ENCODE peak calls at places on chromosomes 1 and 21, in four cellular contexts. E, Z, C and N are unnamed samples.

GRCh38 chr21:39845581-39846130 is 21.6 kb upstream of the PCP4 start:
- DNase-seq in E (no peak), C (no peak), Z (no peak), N (no peak)

GRCh38 chr1:109235137-109235536 is 14.2 kb upstream of the CELSR2 start:
- DNase-seq in E (no peak), Z (no peak), C (no peak), N (no peak)

GRCh38 chr1:172278478-172278877 is 142.0 kb upstream of the C1orf105 start:
- DNase-seq in C (no peak), E (no peak), Z (peak), N (peak)

GRCh38 chr21:42614811-42615342 is 38.5 kb upstream of the PDE9A start:
- DNase-seq in C (no peak), Z (no peak), E (no peak), N (peak)

GRCh38 chr1:116919802-116920201 is 10.1 kb downstream of the PTGFRN start:
- DNase-seq in E (no peak), Z (no peak), C (no peak), N (peak)

GRCh38 chr1:2194319-2194897 is at the start of gene FAAP20:
- DNase-seq in Z (peak), C (no peak), E (peak), N (peak)

GRCh38 chr1:30446508-30446907 is 276.9 kb downstream of the MATN1 start:
- DNase-seq in Z (no peak), E (no peak), C (no peak), N (no peak)

GRCh38 chr1:25787477-25788043 is 12.4 kb upstream of the SELENON start:
- DNase-seq in E (no peak), C (no peak), Z (no peak), N (no peak)

GRCh38 chr1:6117064-6117463 is 63.1 kb downstream of the CHD5 start:
- DNase-seq in E (no peak), C (no peak), Z (no peak), N (no peak)

GRCh38 chr1:219398815-219399396 is 214.0 kb downstream of the ZC3H11B start:
- DNase-seq in C (no peak), E (no peak), Z (no peak), N (no peak)

GRCh38 chr1:47444578-47445465 is 7.0 kb downstream of the FOXD2 start:
- DNase-seq in E (peak), Z (no peak), C (no peak), N (no peak)

GRCh38 chr1:88985033-88985432 is 7.4 kb downstream of the KYAT3 start:
- DNase-seq in E (no peak), Z (peak), C (peak), N (peak)

GRCh38 chr1:228073061-228073869 is 9.2 kb upstream of the ARF1 start:
- DNase-seq in C (no peak), E (no peak), Z (no peak), N (no peak)

GRCh38 chr21:15837603-15838002 is 107.8 kb downstream of the USP25 start:
- DNase-seq in Z (peak), E (no peak), C (no peak), N (peak)

GRCh38 chr21:23217597-23217996 is 2219.4 kb downstream of the NCAM2 start:
- DNase-seq in C (no peak), E (no peak), Z (no peak), N (peak)

GRCh38 chr1:167899253-167899681 is 14.7 kb downstream of the ADCY10 start:
- DNase-seq in C (no peak), E (no peak), Z (peak), N (peak)

GRCh38 chr1:84506729-84507453 is 510 bp upstream of the GNG5 start:
- DNase-seq in Z (no peak), E (no peak), C (no peak), N (no peak)

GRCh38 chr1:84502892-84503291 is 3.3 kb upstream of the SPATA1 start:
- DNase-seq in C (no peak), E (no peak), Z (no peak), N (no peak)

GRCh38 chr1:84506002-84506728 is at the start of the genes GNG5 and SPATA1:
- DNase-seq in Z (peak), E (peak), C (peak), N (peak)

GRCh38 chr1:84505167-84506001 is 802 bp upstream of the SPATA1 start:
- DNase-seq in C (no peak), E (no peak), Z (no peak), N (peak)

DNA sequence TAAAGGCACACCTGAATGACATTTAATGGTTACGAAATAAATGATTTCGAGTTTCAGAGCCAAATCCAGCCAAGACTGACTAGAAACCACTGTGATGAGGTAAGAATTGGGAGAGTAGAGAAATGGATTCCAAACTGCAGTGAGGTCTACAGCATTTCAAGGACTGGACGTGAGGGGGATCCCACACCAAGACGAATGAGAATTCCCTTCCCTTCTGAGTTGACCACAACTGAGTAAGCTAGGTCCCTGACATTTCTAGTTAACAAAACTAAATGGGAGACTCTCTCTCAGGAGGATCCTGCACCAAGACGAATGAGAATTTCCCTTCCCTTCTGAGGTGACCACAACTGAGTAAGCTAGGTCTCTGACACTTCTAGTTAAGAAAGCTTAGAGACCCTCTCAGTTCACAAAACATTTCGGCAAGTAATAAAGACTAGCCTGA is 1.6 kb upstream of the SPATA1 start:
- DNase-seq in E (no peak), C (no peak), Z (peak), N (peak)
- TF ChIP-seq CTCF in E (no peak), C (no peak), Z (no peak), N (no peak)

GRCh38 chr1:204576422-204576821 is 60.2 kb downstream of the MDM4 start:
- DNase-seq in Z (no peak), C (no peak), E (peak), N (no peak)
- TF ChIP-seq CTCF in Z (no peak), C (no peak), E (no peak), N (no peak)

DNA sequence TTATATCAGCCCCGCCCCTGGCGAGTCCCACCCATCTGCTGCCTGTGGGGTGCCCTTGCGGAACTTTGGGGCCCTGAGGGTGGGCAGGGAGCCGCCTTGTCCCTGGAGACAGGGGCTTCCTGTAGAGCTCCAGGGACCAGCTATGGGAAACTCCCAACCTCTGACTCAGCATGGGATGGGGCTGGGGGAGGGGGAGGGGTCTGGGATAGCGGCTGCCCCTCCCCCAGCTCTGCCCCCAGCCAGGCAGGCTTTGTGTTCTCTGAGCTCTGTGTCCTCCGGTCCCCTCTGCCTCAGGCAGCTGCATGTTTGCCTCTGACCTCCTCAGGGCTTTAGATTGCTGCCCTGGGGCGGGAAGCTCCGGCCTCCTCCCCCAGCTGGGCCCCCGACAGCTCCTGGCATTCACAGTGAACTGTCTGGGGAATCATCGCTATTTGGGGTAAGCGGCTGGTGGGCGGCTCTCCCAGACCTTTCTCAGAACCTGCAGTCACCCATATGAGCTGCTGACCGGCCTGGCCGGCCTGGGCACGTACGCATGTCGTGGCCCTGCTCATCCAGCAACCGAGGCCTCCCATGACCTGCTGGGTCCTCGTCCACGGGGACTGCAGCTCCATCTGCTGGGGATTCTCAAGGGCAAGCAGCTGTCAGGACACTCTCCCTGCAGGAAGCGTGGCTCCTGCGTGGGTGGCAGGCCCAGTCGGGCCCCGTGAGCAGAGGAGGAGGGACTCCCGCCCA is 17.1 kb downstream of the ARHGEF16 start:
- DNase-seq in E (peak), Z (peak), C (no peak), N (peak)
- TF ChIP-seq CTCF in E (no peak), Z (peak), C (peak), N (peak)

GRCh38 chr21:36320421-36321324 is 676 bp downstream of the MORC3 start:
- DNase-seq in C (no peak), E (peak), Z (peak), N (peak)
- TF ChIP-seq CTCF in C (no peak), E (no peak), Z (no peak), N (no peak)

GRCh38 chr1:156584813-156585212 is 5.3 kb downstream of the TTC24 start:
- DNase-seq in C (no peak), E (peak), Z (no peak), N (no peak)
- TF ChIP-seq CTCF in C (peak), E (peak), Z (peak), N (no peak)

DNA sequence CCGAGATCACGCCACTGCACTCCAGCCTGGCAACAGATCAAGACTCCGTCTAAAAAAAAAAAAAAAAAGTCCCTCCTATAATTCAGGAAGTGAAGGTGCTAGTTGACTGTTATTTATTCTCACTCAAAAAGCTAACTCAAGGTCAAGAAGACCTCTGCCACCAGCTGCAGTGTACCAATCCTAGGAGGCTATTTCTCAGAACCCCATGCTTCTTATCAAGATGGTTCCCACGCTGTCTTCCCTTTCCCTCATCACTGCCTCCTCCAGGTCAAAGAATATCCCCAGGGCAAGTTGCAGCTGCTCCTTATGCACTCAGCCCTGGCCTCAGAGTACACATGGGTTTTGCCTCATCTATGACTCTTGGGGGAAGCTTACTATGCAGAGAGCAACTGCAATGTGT is 53.6 kb downstream of the RERE start:
- DNase-seq in E (no peak), C (no peak), Z (peak), N (peak)
- TF ChIP-seq CTCF in E (no peak), C (no peak), Z (no peak), N (no peak)

GRCh38 chr1:28792644-28793121 is 19.3 kb upstream of the OPRD1 start:
- DNase-seq in C (no peak), Z (no peak), E (no peak), N (no peak)
- TF ChIP-seq CTCF in C (no peak), Z (peak), E (no peak), N (no peak)